ENCODE peak calls at places on chromosomes 11 and 22, in ten cellular contexts. A, I, B, N, K, O, S, P, U and R are unnamed samples. For H3K36me3, the result is how much of the 10 kb centered on the place peaks cover.

GRCh38 chr11:18294862-18295261 is 27.1 kb downstream of the HPS5 start:
- DNase-seq in O (no peak), U (no peak), A (no peak), B (no peak), N (no peak), I (no peak), S (no peak), P (no peak), K (no peak), R (no peak)

GRCh38 chr22:34866081-34866480 is 199.9 kb upstream of the ISX start:
- DNase-seq in P (no peak), K (no peak), B (no peak), S (no peak), U (no peak), A (no peak), N (no peak), I (no peak), O (no peak), R (no peak)

GRCh38 chr11:132681971-132682370 is 850.3 kb downstream of the OPCML start:
- DNase-seq in I (no peak), K (no peak), P (no peak), N (no peak), A (no peak), B (no peak), O (no peak), U (no peak), S (no peak), R (no peak)

GRCh38 chr11:111417011-111417765 is 38.1 kb upstream of the POU2AF1 start:
- DNase-seq in B (no peak), O (no peak), S (no peak), A (no peak), P (peak), K (no peak), U (no peak), I (no peak), N (no peak), R (no peak)

GRCh38 chr11:124839051-124839971 is 25.9 kb upstream of the ROBO3 start:
- DNase-seq in O (no peak), N (no peak), K (no peak), B (no peak), I (no peak), U (no peak), P (no peak), A (no peak), S (no peak), R (no peak)

GRCh38 chr22:17648564-17648963 is 10.0 kb downstream of the BCL2L13 start:
- DNase-seq in I (no peak), N (no peak), O (no peak), B (no peak), K (no peak), P (no peak), A (no peak), U (no peak), S (no peak), R (no peak)

GRCh38 chr11:83674498-83674897 is 388.3 kb upstream of the CCDC90B start:
- DNase-seq in P (no peak), U (no peak), O (no peak), K (no peak), N (no peak), S (no peak), A (no peak), I (no peak), B (no peak), R (no peak)

GRCh38 chr11:65112551-65113360 is 1.1 kb downstream of the TM7SF2 start:
- DNase-seq in I (no peak), S (peak), N (peak), A (peak), B (peak), U (peak), K (no peak), P (peak), O (no peak), R (peak)

GRCh38 chr22:32785636-32786418 is 15.7 kb upstream of the TIMP3 start:
- DNase-seq in K (no peak), S (no peak), N (no peak), A (no peak), U (no peak), O (no peak), I (no peak), B (no peak), P (no peak), R (no peak)

GRCh38 chr11:11499300-11499699 is 122.5 kb downstream of the GALNT18 start:
- DNase-seq in K (no peak), P (peak), U (no peak), A (no peak), S (no peak), I (no peak), N (no peak), O (no peak), B (no peak), R (no peak)

GRCh38 chr11:2378527-2379210 is 1.6 kb downstream of the CD81 start:
- DNase-seq in O (no peak), U (no peak), P (no peak), B (peak), A (peak), I (no peak), K (no peak), N (no peak), S (no peak), R (peak)

GRCh38 chr11:28738549-28738948 is 630.4 kb downstream of the METTL15 start:
- DNase-seq in O (no peak), U (no peak), K (no peak), I (no peak), N (no peak), A (no peak), S (no peak), B (no peak), P (no peak), R (no peak)

GRCh38 chr22:29782061-29782845 is 15.1 kb downstream of the UQCR10 start:
- DNase-seq in N (peak), P (no peak), U (peak), K (no peak), A (peak), B (peak), O (peak), S (peak), I (no peak), R (peak)

GRCh38 chr22:50236731-50237409 is 8.0 kb downstream of the TUBGCP6 start:
- DNase-seq in S (no peak), U (no peak), B (no peak), O (no peak), P (peak), I (no peak), N (no peak), A (no peak), K (no peak), R (no peak)

GRCh38 chr11:64566042-64566914 is 24.7 kb upstream of the SLC22A12 start:
- DNase-seq in I (peak), O (peak), S (peak), A (no peak), P (peak), B (peak), N (peak), K (peak), U (peak), R (no peak)

GRCh38 chr22:29621761-29622526 is 18.5 kb downstream of the NF2 start:
- DNase-seq in K (no peak), N (no peak), I (no peak), P (no peak), U (no peak), S (no peak), B (no peak), O (no peak), A (no peak), R (no peak)

GRCh38 chr11:4092031-4092430 is 2.6 kb upstream of the RRM1 start:
- DNase-seq in O (no peak), S (no peak), U (no peak), I (no peak), B (no peak), N (no peak), A (no peak), K (no peak), P (peak), R (no peak)

GRCh38 chr11:125925804-125926203 is 20.0 kb upstream of the VSIG10L2 start:
- DNase-seq in N (no peak), S (no peak), I (no peak), B (no peak), O (no peak), U (no peak), K (no peak), A (no peak), P (no peak), R (no peak)

GRCh38 chr11:92101845-92102244 is 122.8 kb upstream of the FAT3 start:
- DNase-seq in U (no peak), P (no peak), B (no peak), S (no peak), K (no peak), N (no peak), A (no peak), O (no peak), I (no peak), R (no peak)

GRCh38 chr11:14852571-14853177 is 39.4 kb downstream of the CYP2R1 start:
- DNase-seq in B (no peak), O (no peak), S (no peak), N (no peak), A (no peak), I (no peak), U (no peak), K (no peak), P (no peak), R (no peak)

GRCh38 chr11:110908401-110909106 is 196.3 kb upstream of the ARHGAP20 start:
- DNase-seq in B (no peak), U (no peak), A (no peak), O (no peak), K (no peak), S (no peak), P (no peak), I (no peak), N (no peak), R (no peak)

GRCh38 chr11:65522640-65523322 is 2.1 kb upstream of the SCYL1 start:
- DNase-seq in P (no peak), S (peak), U (no peak), I (no peak), B (no peak), A (peak), K (no peak), N (no peak), O (no peak), R (no peak)

GRCh38 chr22:40023226-40023925 is 28.6 kb downstream of the FAM83F start:
- DNase-seq in S (no peak), O (no peak), I (no peak), U (no peak), A (no peak), P (no peak), N (no peak), K (no peak), B (no peak), R (no peak)

DNA sequence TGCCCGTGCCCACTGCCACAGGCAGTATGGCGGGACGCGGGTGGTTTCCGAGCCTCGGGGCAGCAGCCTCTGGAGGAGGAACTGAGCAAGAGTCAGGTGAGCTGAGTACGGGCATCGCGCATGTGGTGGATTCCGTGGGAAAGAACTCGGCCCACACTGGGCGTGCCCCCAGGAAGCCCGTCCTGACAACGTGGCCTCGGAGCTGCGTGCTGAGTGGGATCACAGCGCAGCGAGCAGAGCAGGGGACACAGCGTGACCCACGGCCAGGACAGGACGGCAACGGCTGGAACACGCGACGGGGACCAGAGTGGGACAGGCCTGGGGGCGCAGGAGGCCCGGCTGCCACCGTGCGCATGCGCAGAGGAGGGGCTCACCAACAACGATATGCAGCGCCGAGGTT is 36.8 kb downstream of the CERK start:
- DNase-seq in O (no peak), P (no peak), K (no peak), S (no peak), I (no peak), A (no peak), N (no peak), B (no peak), U (no peak), R (peak)
- H3K36me3 ChIP-seq in O (under half), P (under half), K (under half), S (under half), I (under half), A (under half), N (half or more), B (under half), U (under half), R (half or more)

DNA sequence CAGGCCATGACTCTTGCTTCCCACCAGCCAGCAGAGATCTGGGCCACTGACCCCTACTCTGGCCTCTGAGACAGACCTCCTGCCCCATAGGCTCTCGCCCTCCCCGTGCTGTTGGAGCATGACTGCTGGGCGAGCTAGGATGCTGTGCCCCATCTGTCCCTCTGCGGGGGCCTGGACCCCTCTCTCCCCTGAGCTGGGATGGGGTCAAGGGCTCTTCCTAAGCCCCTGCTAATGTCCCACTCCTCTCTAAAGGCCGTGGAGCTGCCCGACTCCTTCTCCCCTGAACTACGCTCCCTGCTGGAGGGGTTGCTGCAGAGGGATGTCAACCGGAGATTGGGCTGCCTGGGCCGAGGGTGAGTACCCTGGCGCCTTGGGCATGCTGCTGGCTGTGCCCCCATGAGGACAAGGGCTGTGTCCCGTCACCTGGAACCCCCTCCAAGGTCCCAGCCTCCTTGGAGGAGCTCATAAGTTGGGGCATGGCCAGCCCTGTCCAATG is 6.2 kb upstream of the ANKRD13D start:
- DNase-seq in O (no peak), U (no peak), K (no peak), N (no peak), P (no peak), A (peak), I (no peak), S (peak), B (no peak), R (peak)
- H3K36me3 ChIP-seq in O (under half), U (half or more), K (half or more), N (half or more), P (under half), A (under half), I (under half), S (under half), B (under half), R (half or more)

GRCh38 chr22:38230916-38231315 is 29.1 kb downstream of the MAFF start:
- DNase-seq in B (no peak), I (no peak), N (no peak), K (no peak), A (no peak), S (no peak), U (no peak), P (no peak), O (no peak), R (no peak)
- H3K36me3 ChIP-seq in B (under half), I (under half), N (half or more), K (under half), A (under half), S (under half), U (under half), P (under half), O (under half), R (half or more)

GRCh38 chr11:1295591-1295990 is 13.8 kb downstream of the TOLLIP start:
- DNase-seq in K (no peak), A (no peak), S (no peak), B (no peak), I (no peak), O (no peak), N (no peak), U (no peak), P (no peak), R (no peak)
- H3K36me3 ChIP-seq in K (under half), A (under half), S (under half), B (under half), I (under half), O (under half), N (half or more), U (under half), P (under half), R (under half)

DNA sequence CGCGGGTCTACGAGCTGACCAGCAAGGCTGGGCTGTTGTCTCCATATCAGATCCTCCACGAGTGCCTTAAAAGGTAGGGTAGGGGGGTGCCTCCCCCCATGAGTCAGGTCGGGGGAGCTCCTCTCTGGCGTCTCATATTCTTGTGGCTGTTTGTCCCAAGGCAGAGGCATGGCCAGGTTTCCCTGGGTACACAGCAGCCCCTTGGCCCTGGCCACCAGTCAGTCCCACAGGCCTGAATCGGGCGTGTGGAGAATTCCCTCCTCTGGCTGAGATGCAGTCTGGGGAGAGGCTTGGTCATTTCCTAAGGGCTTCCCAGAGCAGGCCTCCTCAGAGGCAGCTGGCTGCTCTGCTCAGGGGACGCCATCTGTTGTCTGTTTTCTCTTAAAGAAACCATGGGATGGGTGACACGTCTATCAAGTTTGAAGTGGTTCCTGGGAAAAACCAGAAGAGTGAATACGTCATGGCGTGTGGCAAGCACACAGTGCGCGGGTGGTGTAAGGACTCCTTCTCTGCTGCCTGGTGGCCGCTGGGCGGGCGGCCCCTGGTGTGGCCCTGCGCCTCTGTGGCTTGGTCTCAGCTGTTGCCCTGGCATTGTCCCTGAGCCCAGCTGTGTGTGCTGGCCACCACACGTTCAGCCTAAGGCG is 9.6 kb upstream of the RANBP1 start:
- DNase-seq in O (no peak), A (peak), P (no peak), S (no peak), N (no peak), U (no peak), B (no peak), I (no peak), K (no peak), R (no peak)
- H3K36me3 ChIP-seq in O (under half), A (under half), P (under half), S (under half), N (half or more), U (under half), B (under half), I (under half), K (half or more), R (half or more)

DNA sequence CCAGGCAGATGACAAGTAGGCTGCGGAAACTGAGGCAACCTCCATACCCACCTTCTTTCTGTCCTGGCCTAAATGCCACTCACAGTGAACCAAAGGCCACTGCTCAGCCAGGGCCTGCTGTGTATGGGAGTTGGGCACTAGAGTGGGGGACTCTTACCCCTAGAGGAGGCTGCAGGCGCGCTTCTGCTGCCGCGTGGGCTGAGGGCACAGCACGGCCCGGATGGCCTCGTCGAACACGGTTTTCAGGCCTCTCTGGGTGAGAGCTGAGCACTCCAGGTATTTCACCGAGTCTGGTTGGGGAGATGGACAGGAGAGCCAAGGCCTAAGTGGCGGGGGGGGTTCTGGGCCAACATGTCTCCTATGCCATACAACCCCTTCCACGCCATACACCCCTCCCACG is 14.2 kb upstream of the SSTR3 start:
- DNase-seq in O (no peak), S (no peak), I (no peak), U (no peak), P (no peak), B (no peak), N (no peak), A (no peak), K (no peak), R (no peak)
- H3K36me3 ChIP-seq in O (under half), S (under half), I (under half), U (under half), P (under half), B (under half), N (under half), A (under half), K (under half), R (under half)

GRCh38 chr11:34145847-34146381 is 40.5 kb downstream of the NAT10 start:
- DNase-seq in S (no peak), O (no peak), A (no peak), N (no peak), I (no peak), U (no peak), P (peak), B (no peak), K (no peak), R (no peak)

GRCh38 chr11:34146411-34146810 is 41.0 kb downstream of the NAT10 start:
- DNase-seq in B (no peak), I (no peak), U (no peak), O (no peak), S (no peak), P (no peak), A (no peak), K (no peak), N (no peak), R (no peak)

GRCh38 chr11:34145073-34145472 is 39.6 kb downstream of the NAT10 start:
- DNase-seq in I (no peak), K (no peak), A (no peak), P (no peak), U (no peak), B (no peak), S (no peak), O (no peak), N (no peak), R (no peak)

GRCh38 chr11:34140149-34140548 is 34.7 kb downstream of the NAT10 start:
- DNase-seq in P (no peak), K (no peak), U (no peak), S (no peak), N (no peak), I (no peak), B (no peak), A (no peak), O (no peak), R (no peak)

GRCh38 chr11:34143048-34143447 is 37.6 kb downstream of the NAT10 start:
- DNase-seq in A (no peak), P (no peak), U (no peak), O (no peak), K (no peak), I (no peak), N (no peak), B (no peak), S (no peak), R (no peak)
- H3K36me3 ChIP-seq in A (under half), P (under half), U (under half), O (under half), K (half or more), I (under half), N (half or more), B (under half), S (under half), R (half or more)